ENCODE peak calls at places on chromosomes 4 and X, in four cellular contexts. A, J, S and V are unnamed samples.

GRCh38 chr4:878796-879729 is 53.1 kb downstream of the GAK start:
- DNase-seq in A (no peak), J (no peak), S (no peak), V (no peak)

GRCh38 chr4:81627617-81628016 is 155.9 kb upstream of the RASGEF1B start:
- DNase-seq in A (peak; percentile 48), S (no peak), J (no peak), V (no peak)

GRCh38 chrX:151773434-151773833 is 38.9 kb downstream of the CNGA2 start:
- DNase-seq in S (no peak), J (no peak), A (no peak), V (peak; percentile 18)

GRCh38 chr4:155666701-155667537 is at the start of gene GUCY1A1:
- DNase-seq in J (no peak), S (no peak), A (no peak), V (peak; percentile 39)

GRCh38 chr4:181528570-181529184 is 714.5 kb upstream of the TENM3 start:
- DNase-seq in S (peak; percentile 59), J (peak; percentile 8), A (peak; percentile 56), V (peak; percentile 55)

GRCh38 chr4:72390409-72390808 is 178.6 kb downstream of the ADAMTS3 start:
- DNase-seq in A (no peak), J (no peak), S (no peak), V (no peak)

GRCh38 chrX:112846114-112846513 is 5.5 kb upstream of the AMOT start:
- DNase-seq in J (no peak), A (no peak), S (no peak), V (no peak)

GRCh38 chrX:44036336-44036735 is 63.1 kb upstream of the NDP start:
- DNase-seq in J (no peak), S (no peak), A (no peak), V (no peak)

GRCh38 chr4:170127758-170128157 is 38.0 kb upstream of the AADAT start:
- DNase-seq in A (no peak), S (no peak), J (no peak), V (no peak)

GRCh38 chr4:160316036-160316435 is 1213.2 kb downstream of the RAPGEF2 start:
- DNase-seq in A (no peak), S (no peak), J (no peak), V (no peak)

GRCh38 chrX:129737921-129738320 is 858 bp upstream of the XPNPEP2 start:
- DNase-seq in J (no peak), S (no peak), A (no peak), V (no peak)

GRCh38 chr4:186948361-186949291 is 225.0 kb upstream of the FAT1 start:
- DNase-seq in J (no peak), S (no peak), A (no peak), V (peak; percentile 35)

GRCh38 chrX:35919536-35920309 is at the start of gene CFAP47:
- DNase-seq in J (no peak), S (peak; percentile 0), A (no peak), V (peak; percentile 38)

GRCh38 chrX:103187953-103188475 is 26.9 kb upstream of the BEX4 start:
- DNase-seq in A (no peak), J (no peak), S (no peak), V (no peak)

GRCh38 chr4:66927937-66928336 is 617.4 kb downstream of the CENPC start:
- DNase-seq in S (no peak), J (no peak), A (no peak), V (no peak)

GRCh38 chr4:138050601-138051000 is 191.5 kb downstream of the SLC7A11 start:
- DNase-seq in S (no peak), J (no peak), A (no peak), V (no peak)

GRCh38 chr4:21845663-21846062 is 102.9 kb downstream of the KCNIP4 start:
- DNase-seq in J (no peak), S (no peak), A (no peak), V (no peak)

GRCh38 chr4:14787894-14788293 is 214.4 kb upstream of the CPEB2 start:
- DNase-seq in S (no peak), J (no peak), A (no peak), V (peak; percentile 7)
- TF ChIP-seq BHLHE40 in S (no peak), J (no peak), A (no peak), V (no peak)

GRCh38 chr4:124722069-124722468 is 9.5 kb upstream of the ANKRD50 start:
- DNase-seq in A (no peak), S (no peak), J (no peak), V (no peak)
- TF ChIP-seq FOXK2 in A (no peak), S (no peak), J (no peak), V (no peak)

DNA sequence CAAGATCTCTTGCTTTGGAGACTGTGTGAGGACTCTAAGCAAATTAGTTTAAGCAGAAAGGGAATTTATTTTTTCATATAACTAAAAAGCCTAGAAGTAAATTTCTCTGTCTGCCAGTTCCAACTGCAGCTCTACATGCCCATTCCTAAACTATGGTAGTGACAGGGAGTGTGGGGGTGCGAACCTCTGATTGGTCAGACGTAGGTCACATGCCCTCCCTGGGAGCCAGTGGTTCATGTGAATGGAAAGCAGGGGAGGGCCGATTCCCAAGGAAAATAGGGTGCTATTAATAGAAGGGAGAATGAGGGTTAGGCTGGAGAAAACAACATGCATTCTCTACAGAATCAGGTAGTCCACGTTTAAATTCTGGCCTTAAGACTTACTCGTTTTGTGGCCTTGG is 7.1 kb downstream of the RAB33B start:
- DNase-seq in S (no peak), J (no peak), A (no peak), V (no peak)
- TF ChIP-seq BHLHE40 in S (no peak), J (no peak), A (no peak), V (no peak)

DNA sequence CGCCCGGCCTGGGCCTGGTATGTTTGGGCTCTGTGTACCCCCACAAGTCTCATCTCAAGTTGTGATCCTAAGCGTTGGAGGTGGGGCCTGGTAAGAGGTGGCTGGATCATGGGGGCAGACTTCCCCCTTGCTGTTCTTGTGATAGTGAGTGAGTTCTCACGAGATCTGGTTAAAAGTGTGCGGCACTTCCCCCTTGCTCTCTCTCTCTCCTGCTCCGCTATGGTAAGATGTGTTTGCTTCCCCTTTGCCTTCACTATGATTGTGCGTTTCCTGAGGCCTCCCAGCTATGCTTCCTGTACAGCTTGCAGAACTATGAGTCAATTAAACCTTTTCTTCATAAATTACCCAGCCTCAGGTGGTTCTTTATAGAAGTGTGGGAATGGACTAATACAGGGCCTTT is 53.0 kb downstream of the CHST7 start:
- DNase-seq in S (no peak), J (no peak), A (no peak), V (no peak)
- TF ChIP-seq FOXK2 in S (no peak), J (no peak), A (no peak), V (no peak)

GRCh38 chrX:50448565-50448964 is 22.1 kb downstream of the DGKK start:
- DNase-seq in A (peak; percentile 62), S (peak; percentile 32), J (no peak), V (peak; percentile 33)
- TF ChIP-seq BHLHE40 in A (no peak), S (no peak), J (no peak), V (no peak)

DNA sequence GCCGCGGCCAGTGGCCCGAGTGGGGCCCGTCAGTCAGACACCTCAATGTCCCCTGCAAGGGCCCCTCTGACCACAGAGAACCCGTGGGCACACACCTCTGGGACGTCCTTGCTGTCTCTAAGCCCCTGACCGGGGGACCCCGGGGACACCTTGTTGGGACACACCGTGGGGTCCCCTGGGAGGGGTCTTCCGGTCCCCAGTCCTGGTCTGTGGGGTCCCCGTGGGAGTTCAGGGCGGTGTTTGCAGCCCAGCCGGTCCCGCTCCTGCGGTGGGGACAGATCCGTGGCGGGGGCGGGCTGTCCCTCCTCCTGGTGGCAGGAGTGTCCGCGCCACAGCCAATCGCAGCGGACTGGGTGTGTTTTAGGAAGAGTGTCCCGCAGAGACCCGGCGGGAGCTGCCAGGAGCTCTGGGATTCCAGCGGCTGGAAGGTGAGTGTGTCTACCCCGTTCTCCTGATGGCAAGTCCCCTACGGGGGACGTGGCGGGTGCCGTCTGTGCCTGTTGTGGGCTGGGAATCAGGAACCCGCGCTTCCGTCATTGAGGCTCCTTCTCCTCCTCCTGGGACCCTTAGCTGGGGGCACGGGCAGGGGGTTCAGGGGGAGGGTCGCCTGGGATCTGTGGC is 5.1 kb upstream of the PLCXD1 start:
- DNase-seq in A (peak; percentile 73), S (peak; percentile 58), J (no peak), V (peak; percentile 71)
- TF ChIP-seq FOXK2 in A (no peak), S (no peak), J (no peak), V (no peak)

GRCh38 chr4:107279729-107280128 is 243.6 kb upstream of the DKK2 start:
- DNase-seq in A (peak; percentile 23), S (no peak), J (no peak), V (no peak)
- TF ChIP-seq BHLHE40 in A (no peak), S (no peak), J (no peak), V (no peak)

DNA sequence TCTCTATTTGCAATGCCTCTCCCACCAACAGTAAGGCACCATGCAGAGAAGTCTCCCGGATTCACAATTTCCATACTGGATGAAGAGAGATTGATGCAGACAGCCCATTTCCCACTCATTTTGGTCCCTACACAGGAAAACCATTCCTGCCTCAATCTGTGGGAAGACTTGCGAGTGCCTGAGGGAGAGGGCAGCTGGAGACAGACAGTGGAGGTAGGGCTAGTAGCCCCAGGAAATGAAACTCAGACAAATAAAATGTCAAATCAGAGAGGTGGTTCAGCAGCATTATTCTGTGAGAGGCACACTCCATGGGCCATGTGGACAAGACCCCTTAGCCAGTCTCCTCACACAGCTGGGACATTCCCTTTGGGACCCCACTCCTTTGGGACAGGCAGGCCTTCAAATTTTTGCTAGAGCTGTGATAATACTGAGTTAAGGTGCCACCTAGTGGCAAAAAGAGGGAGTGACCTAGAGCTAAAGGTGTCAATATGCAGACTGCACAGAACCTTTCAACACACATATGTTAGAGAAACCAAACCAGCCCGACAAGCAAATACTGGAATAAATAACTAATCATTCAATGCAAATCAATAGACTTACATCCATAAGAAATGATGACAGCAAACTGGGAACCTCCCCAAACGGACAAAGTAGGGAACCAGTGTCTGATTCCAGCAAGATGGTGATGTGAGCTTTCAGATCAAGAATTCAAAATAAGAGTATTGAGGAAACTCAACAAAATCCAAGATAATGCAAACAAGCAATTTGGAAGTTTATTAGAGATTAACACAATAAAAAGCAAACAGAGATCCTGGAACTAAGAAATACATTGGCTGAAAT is 1865.3 kb upstream of the AGA start:
- DNase-seq in J (peak; percentile 1), S (peak; percentile 41), A (peak; percentile 24), V (peak; percentile 45)
- TF ChIP-seq FOXK2 in J (no peak), S (no peak), A (no peak), V (no peak)